ENCODE peak calls at places on chromosomes 3 and 15, in six cellular contexts. One of them, this sample, is unnamed. For H3K4me1, the result is how much of the 10 kb centered on the place peaks cover.

GRCh38 chr3:123194552-123194951 is 7.2 kb upstream of the SEC22A start:
- ATAC-seq in HepG2: peak
- ATAC-seq in A549: peak
- ATAC-seq in upper lobe of left lung: no peak
- ATAC-seq in K562: peak
- ATAC-seq in GM12878: peak
- ATAC-seq in this sample: peak

GRCh38 chr3:42691861-42692666 is 6.7 kb downstream of the KLHL40 start:
- ATAC-seq in HepG2: no peak
- ATAC-seq in A549: no peak
- ATAC-seq in GM12878: no peak
- ATAC-seq in K562: no peak
- ATAC-seq in upper lobe of left lung: no peak
- ATAC-seq in this sample: no peak

GRCh38 chr3:194397757-194398312 is 1.2 kb downstream of the GP5 start:
- ATAC-seq in K562: no peak
- ATAC-seq in HepG2: no peak
- ATAC-seq in A549: peak
- ATAC-seq in GM12878: peak
- ATAC-seq in upper lobe of left lung: peak
- ATAC-seq in this sample: no peak

GRCh38 chr3:113405180-113405579 is 36.1 kb downstream of the CFAP44 start:
- ATAC-seq in GM12878: peak
- ATAC-seq in HepG2: no peak
- ATAC-seq in A549: no peak
- ATAC-seq in K562: no peak
- ATAC-seq in upper lobe of left lung: no peak
- ATAC-seq in this sample: no peak

GRCh38 chr3:58117561-58118305 is 93.0 kb downstream of the DNASE1L3 start:
- ATAC-seq in GM12878: no peak
- ATAC-seq in upper lobe of left lung: no peak
- ATAC-seq in A549: no peak
- ATAC-seq in K562: no peak
- ATAC-seq in HepG2: no peak
- ATAC-seq in this sample: peak

GRCh38 chr15:47820780-47821319 is 103.5 kb downstream of the SEMA6D start:
- ATAC-seq in A549: no peak
- ATAC-seq in upper lobe of left lung: no peak
- ATAC-seq in K562: no peak
- ATAC-seq in GM12878: no peak
- ATAC-seq in HepG2: no peak
- ATAC-seq in this sample: no peak

GRCh38 chr3:42653303-42653559 is 266 bp upstream of the ZBTB47 start:
- ATAC-seq in A549: peak
- ATAC-seq in K562: no peak
- ATAC-seq in upper lobe of left lung: peak
- ATAC-seq in GM12878: peak
- ATAC-seq in HepG2: peak
- ATAC-seq in this sample: no peak

GRCh38 chr3:56291953-56292352 is 176.3 kb downstream of the ERC2 start:
- ATAC-seq in GM12878: no peak
- ATAC-seq in HepG2: no peak
- ATAC-seq in K562: no peak
- ATAC-seq in A549: no peak
- ATAC-seq in upper lobe of left lung: no peak
- ATAC-seq in this sample: no peak

GRCh38 chr15:62494144-62494543 is 329.1 kb upstream of the C2CD4B start:
- ATAC-seq in A549: no peak
- ATAC-seq in upper lobe of left lung: no peak
- ATAC-seq in HepG2: no peak
- ATAC-seq in K562: no peak
- ATAC-seq in GM12878: no peak
- ATAC-seq in this sample: no peak

GRCh38 chr3:13087320-13087985 is 14.2 kb upstream of the IQSEC1 start:
- ATAC-seq in HepG2: no peak
- ATAC-seq in GM12878: no peak
- ATAC-seq in K562: no peak
- ATAC-seq in upper lobe of left lung: no peak
- ATAC-seq in A549: no peak
- ATAC-seq in this sample: no peak

GRCh38 chr3:13498354-13499060 is 18.4 kb downstream of the HDAC11 start:
- ATAC-seq in HepG2: no peak
- ATAC-seq in A549: no peak
- ATAC-seq in GM12878: no peak
- ATAC-seq in K562: no peak
- ATAC-seq in upper lobe of left lung: no peak
- ATAC-seq in this sample: no peak

GRCh38 chr15:100771745-100772144 is 107.9 kb upstream of the ALDH1A3 start:
- ATAC-seq in upper lobe of left lung: no peak
- ATAC-seq in A549: peak
- ATAC-seq in GM12878: no peak
- ATAC-seq in HepG2: no peak
- ATAC-seq in K562: no peak
- ATAC-seq in this sample: no peak

GRCh38 chr3:40516201-40516600 is 8.6 kb upstream of the ZNF621 start:
- ATAC-seq in GM12878: no peak
- ATAC-seq in HepG2: no peak
- ATAC-seq in K562: no peak
- ATAC-seq in upper lobe of left lung: no peak
- ATAC-seq in A549: no peak
- ATAC-seq in this sample: no peak

GRCh38 chr15:60351066-60351465 is 46.7 kb downstream of the ANXA2 start:
- ATAC-seq in K562: no peak
- ATAC-seq in upper lobe of left lung: no peak
- ATAC-seq in HepG2: no peak
- ATAC-seq in A549: peak
- ATAC-seq in GM12878: no peak
- ATAC-seq in this sample: no peak

GRCh38 chr15:47885921-47886320 is 168.6 kb downstream of the SEMA6D start:
- ATAC-seq in HepG2: no peak
- ATAC-seq in A549: no peak
- ATAC-seq in upper lobe of left lung: no peak
- ATAC-seq in K562: no peak
- ATAC-seq in GM12878: no peak
- ATAC-seq in this sample: no peak

GRCh38 chr3:167350245-167350862 is 29.7 kb downstream of the ZBBX start:
- ATAC-seq in HepG2: no peak
- ATAC-seq in K562: no peak
- ATAC-seq in GM12878: no peak
- ATAC-seq in A549: no peak
- ATAC-seq in upper lobe of left lung: no peak
- ATAC-seq in this sample: no peak

GRCh38 chr15:59002418-59002859 is 15.0 kb downstream of the RNF111 start:
- ATAC-seq in A549: no peak
- ATAC-seq in K562: no peak
- ATAC-seq in GM12878: peak
- ATAC-seq in upper lobe of left lung: peak
- ATAC-seq in HepG2: no peak
- ATAC-seq in this sample: no peak

GRCh38 chr15:63052961-63053698 is 10.6 kb downstream of the TPM1 start:
- ATAC-seq in GM12878: no peak
- ATAC-seq in K562: no peak
- ATAC-seq in HepG2: peak
- ATAC-seq in A549: peak
- ATAC-seq in upper lobe of left lung: peak
- ATAC-seq in this sample: peak

GRCh38 chr15:100525894-100526512 is 2.7 kb downstream of the CERS3 start:
- ATAC-seq in A549: no peak
- ATAC-seq in HepG2: no peak
- ATAC-seq in K562: no peak
- ATAC-seq in upper lobe of left lung: peak
- ATAC-seq in GM12878: no peak
- ATAC-seq in this sample: peak

GRCh38 chr3:49181351-49181750 is 10.0 kb downstream of the KLHDC8B start:
- ATAC-seq in K562: no peak
- ATAC-seq in A549: no peak
- ATAC-seq in GM12878: no peak
- ATAC-seq in upper lobe of left lung: no peak
- ATAC-seq in HepG2: no peak
- ATAC-seq in this sample: no peak

GRCh38 chr3:66035763-66036477 is 2.8 kb downstream of the MAGI1 start:
- ATAC-seq in GM12878: no peak
- ATAC-seq in A549: no peak
- ATAC-seq in HepG2: no peak
- ATAC-seq in K562: no peak
- ATAC-seq in upper lobe of left lung: no peak
- ATAC-seq in this sample: no peak

GRCh38 chr3:138513073-138513843 is 78.8 kb downstream of the ESYT3 start:
- ATAC-seq in K562: no peak
- ATAC-seq in upper lobe of left lung: peak
- ATAC-seq in A549: no peak
- ATAC-seq in GM12878: peak
- ATAC-seq in HepG2: no peak
- ATAC-seq in this sample: no peak

GRCh38 chr3:172383306-172383796 is 64.9 kb downstream of the GHSR start:
- ATAC-seq in K562: no peak
- ATAC-seq in A549: no peak
- ATAC-seq in GM12878: no peak
- ATAC-seq in upper lobe of left lung: no peak
- ATAC-seq in HepG2: no peak
- ATAC-seq in this sample: no peak

GRCh38 chr3:3772920-3773319 is 26.3 kb upstream of the LRRN1 start:
- ATAC-seq in A549: no peak
- ATAC-seq in HepG2: no peak
- ATAC-seq in K562: no peak
- ATAC-seq in upper lobe of left lung: no peak
- ATAC-seq in GM12878: no peak
- ATAC-seq in this sample: no peak

GRCh38 chr3:170098753-170099152 is 61.0 kb downstream of the GPR160 start:
- ATAC-seq in K562: no peak
- ATAC-seq in GM12878: no peak
- ATAC-seq in HepG2: no peak
- ATAC-seq in A549: no peak
- ATAC-seq in upper lobe of left lung: no peak
- ATAC-seq in this sample: no peak

GRCh38 chr3:63968612-63969350 is 54.5 kb downstream of the PSMD6 start:
- ATAC-seq in A549: no peak
- ATAC-seq in HepG2: peak
- ATAC-seq in GM12878: peak
- ATAC-seq in K562: no peak
- ATAC-seq in upper lobe of left lung: no peak
- ATAC-seq in this sample: no peak

GRCh38 chr15:40564591-40565332 is at the start of gene CCDC32:
- ATAC-seq in upper lobe of left lung: peak
- ATAC-seq in HepG2: peak
- ATAC-seq in GM12878: peak
- ATAC-seq in K562: peak
- ATAC-seq in A549: peak
- ATAC-seq in this sample: peak

GRCh38 chr15:40569139-40569953 is at the start of gene RPUSD2:
- ATAC-seq in K562: peak
- ATAC-seq in HepG2: peak
- ATAC-seq in upper lobe of left lung: peak
- ATAC-seq in GM12878: peak
- ATAC-seq in A549: peak
- ATAC-seq in this sample: peak

GRCh38 chr15:40565333-40566238 is 744 bp upstream of the CCDC32 start:
- ATAC-seq in K562: no peak
- ATAC-seq in GM12878: no peak
- ATAC-seq in HepG2: no peak
- ATAC-seq in upper lobe of left lung: no peak
- ATAC-seq in A549: peak
- ATAC-seq in this sample: no peak

GRCh38 chr15:40562691-40563090 is 2.2 kb downstream of the CCDC32 start:
- ATAC-seq in K562: no peak
- ATAC-seq in upper lobe of left lung: no peak
- ATAC-seq in HepG2: no peak
- ATAC-seq in A549: no peak
- ATAC-seq in GM12878: no peak
- ATAC-seq in this sample: no peak

GRCh38 chr15:40567111-40567510 is 2.0 kb upstream of the RPUSD2 start:
- ATAC-seq in K562: peak
- ATAC-seq in upper lobe of left lung: no peak
- ATAC-seq in A549: peak
- ATAC-seq in HepG2: peak
- ATAC-seq in GM12878: no peak
- ATAC-seq in this sample: no peak
- TF ChIP-seq CTCF in K562: peak
- TF ChIP-seq CTCF in upper lobe of left lung: no peak
- TF ChIP-seq CTCF in A549: peak
- TF ChIP-seq CTCF in HepG2: peak
- TF ChIP-seq CTCF in GM12878: peak
- TF ChIP-seq CTCF in this sample: no peak

GRCh38 chr3:96449803-96450202 is 364.6 kb upstream of the EPHA6 start:
- ATAC-seq in K562: no peak
- ATAC-seq in GM12878: no peak
- ATAC-seq in upper lobe of left lung: no peak
- ATAC-seq in A549: no peak
- ATAC-seq in HepG2: peak
- ATAC-seq in this sample: peak

GRCh38 chr3:96449341-96449740 is 365.1 kb upstream of the EPHA6 start:
- ATAC-seq in HepG2: no peak
- ATAC-seq in A549: no peak
- ATAC-seq in upper lobe of left lung: no peak
- ATAC-seq in K562: no peak
- ATAC-seq in GM12878: no peak
- ATAC-seq in this sample: no peak
- TF ChIP-seq EP300 in HepG2: no peak
- TF ChIP-seq EP300 in A549: no peak
- TF ChIP-seq EP300 in upper lobe of left lung: no peak
- TF ChIP-seq EP300 in K562: no peak
- TF ChIP-seq EP300 in GM12878: no peak
- TF ChIP-seq EP300 in this sample: no peak

DNA sequence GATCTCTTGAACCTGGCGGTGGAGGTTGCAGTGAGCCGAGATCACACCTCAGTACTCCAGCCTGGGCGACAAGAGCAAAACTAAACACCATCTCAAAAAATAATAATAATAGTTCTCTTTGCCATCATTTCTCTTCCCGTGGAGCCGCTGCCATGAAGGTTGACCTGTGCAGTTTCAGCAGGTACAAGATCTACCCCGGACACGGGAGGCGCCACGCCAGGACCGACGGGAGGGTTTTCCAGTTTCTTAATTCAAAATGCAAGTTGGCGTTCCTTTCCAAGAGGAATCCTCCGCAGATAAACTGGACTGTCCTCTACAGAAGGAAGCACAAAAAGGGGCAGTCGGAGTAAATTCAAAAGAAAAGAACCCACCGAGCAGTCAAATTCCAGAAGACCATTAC is 11.3 kb upstream of the PPP1R2 start:
- ATAC-seq in HepG2: no peak
- ATAC-seq in upper lobe of left lung: no peak
- ATAC-seq in A549: no peak
- ATAC-seq in K562: no peak
- ATAC-seq in GM12878: no peak
- ATAC-seq in this sample: no peak
- H3K4me1 ChIP-seq in HepG2: half or more
- H3K4me1 ChIP-seq in upper lobe of left lung: under half
- H3K4me1 ChIP-seq in A549: under half
- H3K4me1 ChIP-seq in K562: under half
- H3K4me1 ChIP-seq in GM12878: under half
- H3K4me1 ChIP-seq in this sample: under half

DNA sequence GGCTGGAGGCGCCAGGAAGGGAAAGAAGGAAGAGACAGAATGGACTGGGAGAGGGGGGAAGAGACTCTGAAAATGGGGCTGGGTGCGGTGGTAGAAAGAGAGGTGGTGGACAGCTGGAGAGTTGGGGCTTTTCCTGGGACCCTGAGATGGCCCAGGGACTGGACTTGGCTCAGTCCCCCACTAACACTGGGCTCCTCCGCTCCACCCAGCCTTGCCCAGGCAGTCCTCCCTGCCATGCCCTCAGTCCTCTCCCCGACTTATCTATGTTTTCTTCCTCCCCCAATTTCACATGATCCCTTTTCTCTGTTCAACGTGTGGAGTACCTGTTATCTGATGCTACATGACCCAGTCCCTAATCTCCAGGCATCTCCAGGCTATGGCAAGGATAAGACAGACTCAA is 6.3 kb upstream of the HCN4 start:
- ATAC-seq in GM12878: no peak
- ATAC-seq in upper lobe of left lung: no peak
- ATAC-seq in K562: no peak
- ATAC-seq in A549: no peak
- ATAC-seq in HepG2: no peak
- ATAC-seq in this sample: no peak
- TF ChIP-seq CTCF in GM12878: no peak
- TF ChIP-seq CTCF in upper lobe of left lung: no peak
- TF ChIP-seq CTCF in K562: no peak
- TF ChIP-seq CTCF in A549: no peak
- TF ChIP-seq CTCF in HepG2: no peak
- TF ChIP-seq CTCF in this sample: no peak

This sample was measured in gastroesophageal sphincter.